ENCODE peak calls at places on chromosomes 12 and 14, in four cellular contexts. O is K562, V is IMR-90, G is A549. N is an unnamed sample.
A peak's percentile ranks its signal among the peaks of the same experiment; 100 is the strongest.

GRCh38 chr12:93862424-93862823 is 185.2 kb downstream of the CRADD start:
- DNase-seq in O (no peak), V (no peak), G (no peak), N (no peak)

GRCh38 chr14:75905505-75905904 is 76.3 kb downstream of the TGFB3 start:
- DNase-seq in O (no peak), V (peak; percentile 53), G (no peak), N (no peak)

GRCh38 chr14:22646570-22647254 is 2.6 kb upstream of the OR6J1 start:
- DNase-seq in O (no peak), V (peak; percentile 79), G (peak; percentile 27), N (no peak)

GRCh38 chr12:121781751-121782615 is 11.5 kb downstream of the RHOF start:
- DNase-seq in O (peak; percentile 61), V (peak; percentile 72), G (no peak), N (no peak)

GRCh38 chr12:52884526-52885293 is 20.2 kb downstream of the KRT8 start:
- DNase-seq in O (peak; percentile 90), V (peak; percentile 36), G (peak; percentile 74), N (no peak)

GRCh38 chr14:96904201-96904600 is 107.0 kb downstream of the VRK1 start:
- DNase-seq in O (no peak), V (peak; percentile 41), G (peak; percentile 4), N (no peak)

GRCh38 chr12:57093412-57094193 is 4.7 kb downstream of the NAB2 start:
- DNase-seq in O (peak; percentile 93), V (peak; percentile 90), G (peak; percentile 59), N (no peak)

GRCh38 chr12:96466939-96467751 is 22.2 kb upstream of the CFAP54 start:
- DNase-seq in O (no peak), V (peak; percentile 71), G (no peak), N (no peak)

GRCh38 chr14:81818271-81818670 is 284.6 kb upstream of the SEL1L start:
- DNase-seq in O (no peak), V (no peak), G (no peak), N (no peak)

GRCh38 chr12:65684906-65685305 is 139.4 kb upstream of the HMGA2 start:
- DNase-seq in O (no peak), V (no peak), G (no peak), N (no peak)

GRCh38 chr12:65689508-65689907 is 134.8 kb upstream of the HMGA2 start:
- DNase-seq in O (no peak), V (no peak), G (no peak), N (no peak)

GRCh38 chr12:65682145-65682544 is 142.1 kb upstream of the HMGA2 start:
- DNase-seq in O (no peak), V (no peak), G (no peak), N (no peak)

GRCh38 chr12:65681226-65681625 is 143.1 kb upstream of the HMGA2 start:
- DNase-seq in O (no peak), V (peak; percentile 54), G (no peak), N (no peak)

GRCh38 chr12:65685514-65685913 is 138.8 kb upstream of the HMGA2 start:
- DNase-seq in O (peak; percentile 23), V (peak; percentile 43), G (peak; percentile 32), N (no peak)
- TF ChIP-seq ELK1 in O (no peak), V (no peak), G (no peak), N (no peak)

DNA sequence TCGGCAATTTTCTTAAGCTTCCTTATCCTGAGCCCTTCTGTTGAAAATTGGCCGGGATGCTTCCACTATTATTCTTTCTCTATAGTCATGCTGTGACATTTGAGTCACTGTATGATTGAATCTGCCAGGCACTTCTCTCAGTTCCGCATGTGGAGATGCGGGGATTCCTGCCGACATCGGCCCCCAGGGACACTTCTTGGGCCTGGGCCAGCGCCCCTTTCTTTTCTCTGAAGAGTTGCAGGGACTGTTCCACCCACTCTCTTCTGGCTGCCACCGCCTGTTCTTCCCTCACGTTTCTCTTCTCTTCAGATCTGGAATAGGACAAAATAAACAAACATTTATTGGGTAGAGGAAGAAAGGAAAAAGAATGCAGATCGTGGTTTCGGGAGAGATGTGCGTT is 310.1 kb downstream of the ETNK1 start:
- DNase-seq in O (no peak), V (no peak), G (no peak), N (no peak)
- TF ChIP-seq ELK1 in O (no peak), V (no peak), G (no peak), N (no peak)

GRCh38 chr12:124222368-124223245 is 72.3 kb upstream of the RFLNA start:
- DNase-seq in O (no peak), V (no peak), G (no peak), N (no peak)

GRCh38 chr12:124230117-124230757 is 64.7 kb upstream of the RFLNA start:
- DNase-seq in O (no peak), V (no peak), G (no peak), N (no peak)

GRCh38 chr12:124225730-124226129 is 69.2 kb upstream of the RFLNA start:
- DNase-seq in O (no peak), V (no peak), G (no peak), N (no peak)

GRCh38 chr12:124228050-124228711 is 66.7 kb upstream of the RFLNA start:
- DNase-seq in O (no peak), V (no peak), G (no peak), N (no peak)

GRCh38 chr12:124224535-124225110 is 70.3 kb upstream of the RFLNA start:
- DNase-seq in O (no peak), V (no peak), G (no peak), N (no peak)
- TF ChIP-seq ELK1 in O (no peak), V (no peak), G (no peak), N (no peak)

DNA sequence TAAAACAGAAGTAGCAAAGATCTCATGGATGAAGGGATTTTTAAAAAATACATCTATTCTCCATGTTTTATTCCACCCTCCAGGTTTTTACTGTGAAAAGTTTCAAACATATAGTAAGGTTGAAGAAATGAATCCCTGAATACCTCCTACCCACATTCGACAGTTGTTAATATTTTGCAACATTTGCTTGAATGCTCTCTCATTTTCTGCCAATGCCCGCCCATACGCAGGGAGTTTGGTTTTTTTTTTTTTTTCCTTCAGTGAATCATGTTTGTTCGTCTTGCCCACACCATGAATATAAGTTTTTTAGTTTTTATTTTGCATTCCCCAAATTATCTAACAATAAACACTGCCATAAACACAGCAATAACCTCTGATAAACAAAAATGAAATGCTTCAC is 82.9 kb downstream of the MAP1LC3B2 start:
- DNase-seq in O (no peak), V (no peak), G (no peak), N (no peak)
- TF ChIP-seq ELK1 in O (no peak), V (no peak), G (no peak), N (no peak)

GRCh38 chr12:70849265-70849960 is 71.1 kb downstream of the PTPRR start:
- DNase-seq in O (peak; percentile 24), V (peak; percentile 0), G (peak; percentile 9), N (no peak)
- TF ChIP-seq ELK1 in O (no peak), V (no peak), G (no peak), N (no peak)